ENCODE peak calls at places on chromosomes 6 and 20, in eight cellular contexts. O is mesothelial cell of epicardium; J is Calu3; P is cardiac fibroblast; V is uterus; E is CD4-positive, alpha-beta T cell; G is GM13976; U is heart left ventricle. N is an unnamed sample.

GRCh38 chr20:21936720-21937380 is 231.4 kb downstream of the PAX1 start:
- DNase-seq in O (no peak), J (no peak), P (no peak), V (no peak), E (no peak), G (no peak), U (no peak), N (no peak)

GRCh38 chr6:143701343-143702234 is 23.8 kb downstream of the PHACTR2 start:
- DNase-seq in O (no peak), J (no peak), P (peak; percentile 33), V (peak; percentile 30), E (no peak), G (no peak), U (no peak), N (no peak)

GRCh38 chr6:145147981-145148380 is 587.3 kb downstream of the EPM2A start:
- DNase-seq in O (no peak), J (no peak), P (no peak), V (no peak), E (no peak), G (no peak), U (no peak), N (no peak)

GRCh38 chr20:38692436-38693411 is 31.6 kb upstream of the SLC32A1 start:
- DNase-seq in O (peak; percentile 83), J (peak; percentile 80), P (peak; percentile 78), V (no peak), E (peak; percentile 47), G (peak; percentile 59), U (peak; percentile 56), N (no peak)

GRCh38 chr6:107488875-107489635 is 862 bp upstream of the SOBP start:
- DNase-seq in O (peak; percentile 59), J (peak; percentile 23), P (peak; percentile 33), V (peak; percentile 26), E (no peak), G (peak; percentile 56), U (peak; percentile 56), N (peak; percentile 30)

GRCh38 chr20:9323622-9324021 is 190.8 kb upstream of the LAMP5 start:
- DNase-seq in O (no peak), J (no peak), P (peak; percentile 9), V (no peak), E (no peak), G (no peak), U (no peak), N (no peak)

GRCh38 chr6:159311618-159312017 is 142.4 kb downstream of the FNDC1 start:
- DNase-seq in O (no peak), J (peak; percentile 7), P (no peak), V (no peak), E (no peak), G (no peak), U (no peak), N (no peak)

GRCh38 chr20:64160118-64160517 is 4.1 kb upstream of the MYT1 start:
- DNase-seq in O (no peak), J (no peak), P (no peak), V (no peak), E (no peak), G (no peak), U (no peak), N (no peak)

GRCh38 chr6:34247481-34248197 is 1.2 kb downstream of the SMIM29 start:
- DNase-seq in O (no peak), J (no peak), P (no peak), V (peak; percentile 23), E (no peak), G (no peak), U (no peak), N (peak; percentile 47)

GRCh38 chr20:41003143-41003932 is 25.3 kb upstream of the TOP1 start:
- DNase-seq in O (no peak), J (peak; percentile 93), P (peak; percentile 99), V (peak; percentile 84), E (peak; percentile 40), G (peak; percentile 49), U (peak; percentile 42), N (no peak)

GRCh38 chr6:54419885-54420284 is 111.6 kb downstream of the TINAG start:
- DNase-seq in O (no peak), J (no peak), P (peak; percentile 95), V (no peak), E (no peak), G (no peak), U (no peak), N (no peak)

GRCh38 chr20:4919047-4919704 is 82.1 kb downstream of the SLC23A2 start:
- DNase-seq in O (no peak), J (no peak), P (no peak), V (no peak), E (no peak), G (no peak), U (no peak), N (no peak)

GRCh38 chr20:45595235-45595634 is 16.2 kb upstream of the WFDC8 start:
- DNase-seq in O (no peak), J (no peak), P (no peak), V (no peak), E (no peak), G (no peak), U (no peak), N (no peak)

GRCh38 chr6:152948150-152948768 is 34.6 kb downstream of the FBXO5 start:
- DNase-seq in O (no peak), J (peak; percentile 6), P (peak; percentile 74), V (no peak), E (no peak), G (peak; percentile 49), U (no peak), N (no peak)

GRCh38 chr6:134550604-134551003 is 232.7 kb upstream of the SGK1 start:
- DNase-seq in O (no peak), J (no peak), P (peak; percentile 78), V (no peak), E (no peak), G (no peak), U (peak; percentile 31), N (no peak)

DNA sequence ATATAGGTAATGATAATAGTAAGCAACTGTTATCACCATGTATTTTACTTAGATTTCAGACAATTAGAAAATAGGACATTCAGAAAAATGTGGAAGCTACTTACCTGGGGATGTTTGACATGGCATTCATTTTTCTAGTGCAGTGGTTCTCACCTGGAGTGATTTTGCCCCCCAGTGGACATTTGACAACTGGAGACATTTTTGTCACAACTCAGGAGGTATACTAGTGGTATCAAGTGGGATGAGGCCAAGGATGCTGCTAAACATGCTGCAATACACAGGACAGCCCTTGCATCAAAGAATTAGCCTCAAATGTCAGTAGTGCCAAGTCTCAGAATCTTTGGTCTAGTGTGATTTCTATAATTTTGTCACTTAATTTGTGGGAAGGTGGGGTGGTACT is 36.1 kb downstream of the NUS1 start:
- DNase-seq in O (no peak), J (peak; percentile 10), P (no peak), V (no peak), E (no peak), G (no peak), U (no peak), N (no peak)
- TF ChIP-seq CTCF in O (no peak), J (peak; percentile 18), P (no peak), V (no peak), E (no peak), G (no peak), U (no peak), N (no peak)

GRCh38 chr20:24492031-24492607 is 22.7 kb downstream of the SYNDIG1 start:
- DNase-seq in O (peak; percentile 14), J (no peak), P (no peak), V (no peak), E (no peak), G (no peak), U (no peak), N (no peak)
- TF ChIP-seq CTCF in O (no peak), J (no peak), P (no peak), V (no peak), E (no peak), G (no peak), U (no peak), N (no peak)

DNA sequence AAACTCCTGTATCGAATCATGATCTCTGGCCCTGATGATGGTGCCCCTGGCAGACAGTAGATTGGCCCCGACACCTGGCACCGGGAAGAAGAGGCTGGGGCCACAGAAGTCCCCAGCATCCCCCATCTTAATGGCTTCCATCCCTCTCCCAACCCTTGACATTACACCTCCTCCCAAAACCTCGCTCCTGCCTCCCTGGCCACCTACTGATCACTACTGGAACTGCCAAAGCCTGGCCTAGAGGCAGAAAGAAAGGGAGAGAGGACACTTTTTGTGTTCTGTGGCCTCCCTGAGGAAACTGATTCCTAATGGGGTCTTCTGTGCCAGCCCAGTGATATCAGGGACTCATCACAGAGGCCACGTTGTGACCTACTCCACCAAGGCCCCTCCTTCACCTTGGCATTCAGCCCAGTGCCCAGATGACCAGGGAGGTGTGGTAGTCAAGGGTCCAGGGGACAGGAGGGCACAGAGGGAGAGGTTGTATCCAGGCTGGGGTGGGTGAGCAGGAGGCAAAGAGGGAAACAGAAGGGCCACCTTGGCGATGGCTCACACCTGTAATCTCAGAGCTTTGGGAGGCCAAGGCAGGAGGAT is 6.1 kb downstream of the C20orf173 start:
- DNase-seq in O (no peak), J (peak; percentile 63), P (peak; percentile 33), V (no peak), E (peak; percentile 14), G (peak; percentile 54), U (no peak), N (no peak)
- TF ChIP-seq CTCF in O (no peak), J (peak; percentile 69), P (peak; percentile 81), V (no peak), E (peak; percentile 35), G (peak; percentile 48), U (peak; percentile 42), N (peak; percentile 70)

GRCh38 chr6:25995507-25995906 is 32.9 kb downstream of the TRIM38 start:
- DNase-seq in O (no peak), J (no peak), P (no peak), V (no peak), E (no peak), G (peak; percentile 30), U (no peak), N (no peak)

GRCh38 chr6:25992413-25993037 is 29.9 kb downstream of the TRIM38 start:
- DNase-seq in O (peak; percentile 98), J (peak; percentile 99), P (peak; percentile 91), V (peak; percentile 94), E (peak; percentile 91), G (peak; percentile 93), U (peak; percentile 96), N (peak; percentile 96)

GRCh38 chr6:25990172-25990873 is 27.7 kb downstream of the TRIM38 start:
- DNase-seq in O (no peak), J (no peak), P (no peak), V (no peak), E (no peak), G (no peak), U (no peak), N (no peak)

GRCh38 chr6:25991785-25992412 is 29.3 kb downstream of the TRIM38 start:
- DNase-seq in O (peak; percentile 59), J (peak; percentile 56), P (peak; percentile 63), V (peak; percentile 66), E (peak; percentile 15), G (peak; percentile 77), U (peak; percentile 78), N (peak; percentile 87)

DNA sequence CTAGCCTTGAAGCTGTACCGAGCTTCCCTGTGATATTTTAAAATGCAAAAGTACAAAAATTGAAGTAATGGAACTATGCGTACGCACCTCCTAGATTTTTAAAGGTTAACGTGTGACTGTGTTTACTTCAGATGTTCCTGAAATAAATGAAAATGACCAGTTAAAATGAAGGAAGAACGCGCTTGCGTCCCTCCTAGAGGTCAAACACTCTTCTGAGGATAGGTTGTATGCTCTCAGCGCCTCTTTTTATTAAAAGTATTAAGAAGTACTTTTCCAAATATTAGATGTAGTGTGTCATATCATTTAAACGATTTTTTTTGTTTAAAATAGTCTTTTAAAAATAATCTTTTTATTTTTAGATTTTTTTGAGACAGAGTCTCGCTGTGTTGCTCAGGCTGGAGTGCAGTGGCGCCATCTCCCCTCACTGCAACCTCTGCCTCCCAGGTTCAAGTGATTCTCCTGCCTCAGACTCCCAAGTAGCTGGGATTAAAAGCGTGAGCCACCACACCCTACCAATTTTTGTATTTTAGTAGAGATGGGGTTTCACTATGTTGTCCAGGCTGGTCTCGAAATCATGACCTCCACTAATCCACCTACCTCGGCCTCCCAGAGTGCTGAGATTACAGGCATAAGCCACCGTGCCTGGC is 30.6 kb downstream of the TRIM38 start:
- DNase-seq in O (no peak), J (no peak), P (no peak), V (no peak), E (no peak), G (no peak), U (no peak), N (no peak)
- TF ChIP-seq CTCF in O (no peak), J (no peak), P (no peak), V (peak; percentile 3), E (no peak), G (no peak), U (no peak), N (no peak)

N was measured in GM06990.